ENCODE peak calls at places on chromosomes 5 and 9, in ten cellular contexts. P is body of pancreas; D is H9; R is brain microvascular endothelial cell; E is psoas muscle; U is colonic mucosa; H is K562; Q is PC-9; I is CD8-positive, alpha-beta T cell; W is foreskin keratinocyte. F is an unnamed sample.

GRCh38 chr5:79687911-79688310 is 1.7 kb upstream of the CMYA5 start:
- DNase-seq in P (no peak), D (no peak), R (no peak), E (no peak), U (no peak), H (no peak), Q (no peak), I (no peak), W (no peak), F (no peak)

GRCh38 chr5:98296426-98296825 is 477.0 kb upstream of the RGMB start:
- DNase-seq in P (no peak), D (no peak), R (peak; percentile 42), E (no peak), U (no peak), H (no peak), Q (no peak), I (no peak), W (peak; percentile 51), F (no peak)

GRCh38 chr5:87780831-87781760 is 368.4 kb upstream of the CCNH start:
- DNase-seq in P (peak; percentile 83), D (peak; percentile 88), R (peak; percentile 65), E (peak; percentile 87), U (peak; percentile 78), H (peak; percentile 59), Q (peak; percentile 63), I (peak; percentile 79), W (peak; percentile 58), F (peak; percentile 70)

GRCh38 chr5:66814146-66814991 is 218.2 kb downstream of the MAST4 start:
- DNase-seq in P (peak; percentile 42), D (no peak), R (peak; percentile 59), E (no peak), U (peak; percentile 50), H (peak; percentile 46), Q (no peak), I (peak; percentile 38), W (peak; percentile 52), F (peak; percentile 28)

GRCh38 chr5:83095973-83096539 is 18.7 kb downstream of the XRCC4 start:
- DNase-seq in P (no peak), D (no peak), R (peak; percentile 81), E (no peak), U (no peak), H (no peak), Q (peak; percentile 58), I (no peak), W (peak; percentile 84), F (no peak)

GRCh38 chr9:130660326-130660682 is 4.1 kb upstream of the PRDM12 start:
- DNase-seq in P (no peak), D (peak; percentile 32), R (no peak), E (no peak), U (no peak), H (no peak), Q (no peak), I (no peak), W (no peak), F (no peak)

GRCh38 chr5:132826424-132827082 is 3.9 kb downstream of the SHROOM1 start:
- DNase-seq in P (no peak), D (no peak), R (no peak), E (no peak), U (no peak), H (no peak), Q (no peak), I (no peak), W (no peak), F (no peak)

GRCh38 chr5:43663916-43664315 is 60.9 kb downstream of the NNT start:
- DNase-seq in P (no peak), D (no peak), R (no peak), E (no peak), U (no peak), H (no peak), Q (no peak), I (no peak), W (no peak), F (no peak)

GRCh38 chr5:109705596-109705995 is 15.9 kb downstream of the MAN2A1 start:
- DNase-seq in P (no peak), D (no peak), R (peak; percentile 21), E (no peak), U (no peak), H (no peak), Q (no peak), I (no peak), W (no peak), F (no peak)

DNA sequence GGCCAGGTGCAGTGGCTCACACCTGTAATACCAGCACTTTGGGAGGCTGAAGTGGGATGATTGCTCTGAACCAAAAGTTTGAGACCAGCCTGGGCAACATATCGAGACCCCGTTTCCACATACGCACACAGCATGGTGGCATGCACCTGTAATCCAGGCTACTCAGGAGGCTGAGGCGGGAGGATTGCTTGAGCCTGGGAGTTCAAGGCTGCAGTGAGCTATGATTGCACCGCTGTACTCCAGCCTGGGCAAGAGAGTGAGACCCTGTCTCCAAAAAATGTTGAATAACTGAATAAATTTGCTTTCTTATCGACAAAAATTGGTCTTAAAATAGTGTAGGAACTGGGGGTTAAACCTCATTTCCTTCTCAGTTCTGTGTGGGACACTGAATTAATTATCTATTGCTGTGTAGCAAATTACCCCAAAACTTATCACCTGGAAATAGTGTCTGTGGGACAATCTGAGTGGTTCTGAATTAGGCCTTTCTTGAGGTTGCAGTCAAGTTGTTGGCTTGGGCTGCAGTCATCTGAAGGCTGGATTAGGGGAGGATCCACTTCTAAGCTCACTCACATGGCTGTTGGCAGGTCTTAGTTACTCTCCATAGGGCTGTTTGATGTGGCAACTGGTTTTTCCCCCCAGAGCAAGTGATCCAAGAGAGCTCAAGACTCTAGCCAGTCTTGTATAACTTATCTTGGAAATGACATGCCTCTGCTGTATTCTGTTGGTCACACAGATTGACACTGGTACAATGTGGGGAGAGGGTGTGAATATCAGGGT is 2.0 kb downstream of the SNX30 start:
- DNase-seq in P (no peak), D (no peak), R (no peak), E (no peak), U (no peak), H (no peak), Q (no peak), I (no peak), W (no peak), F (no peak)
- H3K27ac ChIP-seq in P (no peak overlapping the region), D (no peak overlapping the region), R (no peak overlapping the region), E (no peak overlapping the region), U (no peak overlapping the region), H (no peak overlapping the region), Q (peak overlapping the region; percentile 87), I (no peak overlapping the region), W (no peak overlapping the region), F (no peak overlapping the region)

DNA sequence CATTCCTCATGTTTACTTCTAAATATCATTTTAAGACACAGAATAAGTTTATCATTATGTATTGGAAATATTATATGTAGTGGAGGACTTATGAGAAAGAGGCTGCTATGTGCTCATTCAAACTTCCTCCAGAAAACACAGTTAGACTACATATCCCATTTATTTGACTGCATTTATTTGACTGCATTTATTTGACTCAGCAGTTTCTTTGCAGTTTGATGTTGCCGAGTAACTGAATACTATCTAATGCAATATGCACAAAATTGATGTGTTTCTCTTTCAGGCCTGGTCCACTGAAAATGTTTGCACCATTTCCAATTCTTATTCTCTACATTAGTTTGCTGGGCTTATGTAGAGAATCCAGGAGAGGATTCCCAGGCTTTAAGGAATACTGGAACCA is 89.9 kb upstream of the FBN2 start:
- DNase-seq in P (no peak), D (no peak), R (no peak), E (no peak), U (no peak), H (no peak), Q (no peak), I (no peak), W (no peak), F (no peak)
- H3K27ac ChIP-seq in P (no peak overlapping the region), D (no peak overlapping the region), R (no peak overlapping the region), E (no peak overlapping the region), U (no peak overlapping the region), H (no peak overlapping the region), Q (no peak overlapping the region), I (no peak overlapping the region), W (no peak overlapping the region), F (no peak overlapping the region)

GRCh38 chr5:41600738-41601137 is 90.3 kb upstream of the PLCXD3 start:
- DNase-seq in P (no peak), D (no peak), R (no peak), E (no peak), U (no peak), H (no peak), Q (no peak), I (no peak), W (no peak), F (no peak)

GRCh38 chr5:41598011-41598410 is 87.6 kb upstream of the PLCXD3 start:
- DNase-seq in P (no peak), D (no peak), R (peak; percentile 12), E (no peak), U (no peak), H (no peak), Q (no peak), I (no peak), W (no peak), F (no peak)
- H3K27ac ChIP-seq in P (no peak overlapping the region), D (no peak overlapping the region), R (no peak overlapping the region), E (no peak overlapping the region), U (no peak overlapping the region), H (no peak overlapping the region), Q (no peak overlapping the region), I (no peak overlapping the region), W (no peak overlapping the region), F (no peak overlapping the region)

GRCh38 chr9:36142510-36143161 is 6.1 kb downstream of the GLIPR2 start:
- DNase-seq in P (no peak), D (no peak), R (no peak), E (no peak), U (peak; percentile 71), H (peak; percentile 73), Q (no peak), I (no peak), W (no peak), F (no peak)
- H3K27ac ChIP-seq in P (peak overlapping the region; percentile 54), D (no peak overlapping the region), R (no peak overlapping the region), E (peak overlapping the region; percentile 41), U (peak overlapping the region; percentile 78), H (peak overlapping the region; percentile 59), Q (no peak overlapping the region), I (peak overlapping the region; percentile 57), W (no peak overlapping the region), F (peak overlapping the region; percentile 53)

DNA sequence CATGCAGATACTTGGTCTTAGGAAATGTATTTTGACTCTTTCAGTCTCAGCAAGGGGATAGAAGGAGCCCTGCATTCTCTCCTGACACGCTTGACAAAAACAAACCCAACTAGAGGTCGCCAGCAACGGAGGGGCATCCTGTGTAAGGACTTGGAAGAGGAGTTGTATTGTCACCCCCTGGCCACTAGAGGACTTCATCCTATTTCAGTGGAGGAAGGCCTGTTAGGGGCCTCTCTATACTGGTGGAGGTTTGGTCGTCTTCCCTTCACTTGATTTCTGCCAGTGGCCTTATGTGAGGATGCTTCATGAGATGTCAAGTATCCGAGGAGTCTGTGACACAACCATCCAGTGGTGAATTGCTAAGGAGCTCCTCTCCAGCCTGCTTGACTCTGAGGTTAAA is 122.8 kb upstream of the STC2 start:
- DNase-seq in P (peak; percentile 20), D (peak; percentile 59), R (no peak), E (no peak), U (no peak), H (peak; percentile 63), Q (no peak), I (no peak), W (no peak), F (no peak)
- H3K27ac ChIP-seq in P (no peak overlapping the region), D (no peak overlapping the region), R (peak overlapping the region; percentile 99), E (peak overlapping the region; percentile 96), U (no peak overlapping the region), H (no peak overlapping the region), Q (peak overlapping the region; percentile 100), I (no peak overlapping the region), W (no peak overlapping the region), F (no peak overlapping the region)

GRCh38 chr5:10019236-10019635 is 230.5 kb downstream of the ATPSCKMT start:
- DNase-seq in P (no peak), D (no peak), R (no peak), E (no peak), U (no peak), H (no peak), Q (no peak), I (no peak), W (no peak), F (no peak)
- H3K27ac ChIP-seq in P (no peak overlapping the region), D (no peak overlapping the region), R (peak overlapping the region; percentile 90), E (no peak overlapping the region), U (no peak overlapping the region), H (no peak overlapping the region), Q (peak overlapping the region; percentile 61), I (no peak overlapping the region), W (peak overlapping the region; percentile 73), F (no peak overlapping the region)